ENCODE peak calls at places on chromosome 7, in seven cellular contexts. One of them, this sample, is unnamed.
A peak's percentile ranks its signal among the peaks of the same experiment; 100 is the strongest.

GRCh38 chr7:23372671-23373070 is 73.5 kb downstream of the MALSU1 start:
- DNase-seq in H9: no peak
- DNase-seq in body of pancreas: no peak
- DNase-seq in RWPE1: no peak
- DNase-seq in prostate gland: no peak
- DNase-seq in CD8-positive, alpha-beta T cell: no peak
- DNase-seq in left ventricle myocardium inferior: no peak
- DNase-seq in this sample: no peak

GRCh38 chr7:41885078-41885477 is 182.2 kb upstream of the INHBA start:
- DNase-seq in RWPE1: peak; percentile 11
- DNase-seq in prostate gland: no peak
- DNase-seq in left ventricle myocardium inferior: no peak
- DNase-seq in body of pancreas: no peak
- DNase-seq in CD8-positive, alpha-beta T cell: no peak
- DNase-seq in H9: no peak
- DNase-seq in this sample: no peak

GRCh38 chr7:43591551-43592180 is 8.8 kb downstream of the STK17A start:
- DNase-seq in prostate gland: no peak
- DNase-seq in body of pancreas: no peak
- DNase-seq in left ventricle myocardium inferior: no peak
- DNase-seq in CD8-positive, alpha-beta T cell: no peak
- DNase-seq in H9: no peak
- DNase-seq in RWPE1: peak; percentile 72
- DNase-seq in this sample: no peak

GRCh38 chr7:127782075-127782474 is 130.1 kb downstream of the SND1 start:
- DNase-seq in CD8-positive, alpha-beta T cell: no peak
- DNase-seq in prostate gland: no peak
- DNase-seq in H9: no peak
- DNase-seq in RWPE1: no peak
- DNase-seq in body of pancreas: no peak
- DNase-seq in left ventricle myocardium inferior: no peak
- DNase-seq in this sample: no peak

GRCh38 chr7:105020926-105021325 is 6.9 kb downstream of the KMT2E start:
- DNase-seq in prostate gland: no peak
- DNase-seq in CD8-positive, alpha-beta T cell: no peak
- DNase-seq in body of pancreas: no peak
- DNase-seq in RWPE1: no peak
- DNase-seq in left ventricle myocardium inferior: no peak
- DNase-seq in H9: no peak
- DNase-seq in this sample: no peak

GRCh38 chr7:66429498-66430163 is 199.1 kb upstream of the KCTD7 start:
- DNase-seq in body of pancreas: no peak
- DNase-seq in CD8-positive, alpha-beta T cell: no peak
- DNase-seq in RWPE1: no peak
- DNase-seq in left ventricle myocardium inferior: no peak
- DNase-seq in H9: no peak
- DNase-seq in prostate gland: no peak
- DNase-seq in this sample: no peak

GRCh38 chr7:64551375-64552142 is 11.3 kb downstream of the ZNF680 start:
- DNase-seq in body of pancreas: no peak
- DNase-seq in left ventricle myocardium inferior: no peak
- DNase-seq in H9: no peak
- DNase-seq in CD8-positive, alpha-beta T cell: no peak
- DNase-seq in prostate gland: no peak
- DNase-seq in RWPE1: no peak
- DNase-seq in this sample: no peak

GRCh38 chr7:130324270-130324669 is 20.3 kb upstream of the CPA5 start:
- DNase-seq in prostate gland: no peak
- DNase-seq in body of pancreas: no peak
- DNase-seq in CD8-positive, alpha-beta T cell: no peak
- DNase-seq in RWPE1: no peak
- DNase-seq in left ventricle myocardium inferior: no peak
- DNase-seq in H9: no peak
- DNase-seq in this sample: no peak

GRCh38 chr7:83548250-83548649 is 100.7 kb downstream of the SEMA3E start:
- DNase-seq in prostate gland: no peak
- DNase-seq in CD8-positive, alpha-beta T cell: no peak
- DNase-seq in left ventricle myocardium inferior: no peak
- DNase-seq in body of pancreas: no peak
- DNase-seq in H9: no peak
- DNase-seq in RWPE1: no peak
- DNase-seq in this sample: no peak

GRCh38 chr7:112080974-112081373 is 125.2 kb downstream of the DOCK4 start:
- DNase-seq in left ventricle myocardium inferior: no peak
- DNase-seq in H9: no peak
- DNase-seq in CD8-positive, alpha-beta T cell: no peak
- DNase-seq in prostate gland: no peak
- DNase-seq in body of pancreas: peak; percentile 66
- DNase-seq in RWPE1: no peak
- DNase-seq in this sample: no peak

GRCh38 chr7:49397750-49398149 is 375.7 kb upstream of the VWC2 start:
- DNase-seq in body of pancreas: no peak
- DNase-seq in left ventricle myocardium inferior: no peak
- DNase-seq in H9: no peak
- DNase-seq in RWPE1: no peak
- DNase-seq in CD8-positive, alpha-beta T cell: no peak
- DNase-seq in prostate gland: no peak
- DNase-seq in this sample: no peak

GRCh38 chr7:29287366-29287765 is 92.8 kb downstream of the CHN2 start:
- DNase-seq in H9: no peak
- DNase-seq in body of pancreas: peak; percentile 34
- DNase-seq in prostate gland: no peak
- DNase-seq in CD8-positive, alpha-beta T cell: no peak
- DNase-seq in left ventricle myocardium inferior: no peak
- DNase-seq in RWPE1: peak; percentile 97
- DNase-seq in this sample: no peak

GRCh38 chr7:48161407-48162125 is 9.7 kb upstream of the ABCA13 start:
- DNase-seq in body of pancreas: no peak
- DNase-seq in left ventricle myocardium inferior: no peak
- DNase-seq in H9: no peak
- DNase-seq in prostate gland: no peak
- DNase-seq in RWPE1: no peak
- DNase-seq in CD8-positive, alpha-beta T cell: no peak
- DNase-seq in this sample: no peak

GRCh38 chr7:137354361-137354760 is 10.8 kb upstream of the PTN start:
- DNase-seq in left ventricle myocardium inferior: no peak
- DNase-seq in H9: no peak
- DNase-seq in CD8-positive, alpha-beta T cell: no peak
- DNase-seq in body of pancreas: peak; percentile 8
- DNase-seq in prostate gland: no peak
- DNase-seq in RWPE1: no peak
- DNase-seq in this sample: no peak

GRCh38 chr7:38181111-38181510 is 3.1 kb downstream of the STARD3NL start:
- DNase-seq in prostate gland: no peak
- DNase-seq in body of pancreas: no peak
- DNase-seq in CD8-positive, alpha-beta T cell: no peak
- DNase-seq in H9: no peak
- DNase-seq in RWPE1: no peak
- DNase-seq in left ventricle myocardium inferior: no peak
- DNase-seq in this sample: no peak

GRCh38 chr7:38179719-38180333 is 1.8 kb downstream of the STARD3NL start:
- DNase-seq in left ventricle myocardium inferior: no peak
- DNase-seq in H9: no peak
- DNase-seq in body of pancreas: no peak
- DNase-seq in CD8-positive, alpha-beta T cell: no peak
- DNase-seq in prostate gland: peak; percentile 14
- DNase-seq in RWPE1: no peak
- DNase-seq in this sample: no peak

GRCh38 chr7:38177621-38178003 is 433 bp upstream of the STARD3NL start:
- DNase-seq in prostate gland: no peak
- DNase-seq in body of pancreas: no peak
- DNase-seq in left ventricle myocardium inferior: no peak
- DNase-seq in RWPE1: no peak
- DNase-seq in CD8-positive, alpha-beta T cell: no peak
- DNase-seq in H9: no peak
- DNase-seq in this sample: no peak

GRCh38 chr7:38178004-38178694 is at the start of gene STARD3NL:
- DNase-seq in body of pancreas: peak; percentile 100
- DNase-seq in left ventricle myocardium inferior: peak; percentile 93
- DNase-seq in prostate gland: peak; percentile 99
- DNase-seq in CD8-positive, alpha-beta T cell: peak; percentile 76
- DNase-seq in H9: peak; percentile 100
- DNase-seq in RWPE1: peak; percentile 100
- DNase-seq in this sample: peak; percentile 95

DNA sequence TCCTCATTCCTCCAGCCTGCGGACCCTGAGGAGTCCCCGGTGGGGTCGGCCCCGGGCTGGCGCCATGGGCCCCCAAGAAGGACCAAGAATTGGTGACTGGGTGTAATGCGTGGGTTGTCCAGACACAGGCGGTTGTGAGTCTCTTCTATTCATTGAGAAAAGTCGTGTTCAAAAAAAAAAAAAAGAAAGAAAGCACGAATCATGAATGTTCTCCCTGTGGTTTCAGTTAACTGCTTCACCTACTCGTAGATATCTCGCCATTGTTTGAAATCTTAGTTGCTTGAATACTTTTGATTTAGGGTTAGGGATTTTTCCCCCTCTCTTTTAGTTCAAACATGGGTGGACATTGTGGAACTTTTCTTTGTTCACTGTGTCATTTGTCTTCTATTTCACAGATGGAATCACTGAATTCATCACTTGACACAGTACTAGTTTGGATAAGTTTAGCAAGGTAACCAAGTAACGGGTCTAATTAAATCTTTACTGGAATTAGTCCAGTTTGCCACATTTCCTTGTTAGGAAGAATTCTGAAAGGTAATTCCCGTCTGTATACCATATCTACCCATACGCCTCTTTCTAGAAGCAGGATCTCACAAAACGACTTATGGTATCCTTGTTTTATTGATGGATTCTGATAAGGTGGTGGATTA is 775 bp downstream of the STARD3NL start:
- DNase-seq in left ventricle myocardium inferior: no peak
- DNase-seq in prostate gland: no peak
- DNase-seq in CD8-positive, alpha-beta T cell: no peak
- DNase-seq in RWPE1: no peak
- DNase-seq in body of pancreas: no peak
- DNase-seq in H9: no peak
- DNase-seq in this sample: no peak
- TF ChIP-seq CTCF in left ventricle myocardium inferior: no peak
- TF ChIP-seq CTCF in prostate gland: peak; percentile 1
- TF ChIP-seq CTCF in CD8-positive, alpha-beta T cell: peak; percentile 39
- TF ChIP-seq CTCF in RWPE1: peak; percentile 38
- TF ChIP-seq CTCF in body of pancreas: no peak
- TF ChIP-seq CTCF in H9: no peak
- TF ChIP-seq CTCF in this sample: no peak

GRCh38 chr7:768881-769504 is 41.9 kb upstream of the PRKAR1B start:
- DNase-seq in H9: peak; percentile 63
- DNase-seq in prostate gland: no peak
- DNase-seq in body of pancreas: no peak
- DNase-seq in CD8-positive, alpha-beta T cell: no peak
- DNase-seq in RWPE1: no peak
- DNase-seq in left ventricle myocardium inferior: peak; percentile 66
- DNase-seq in this sample: peak; percentile 49
- TF ChIP-seq CTCF in H9: peak; percentile 49
- TF ChIP-seq CTCF in prostate gland: no peak
- TF ChIP-seq CTCF in body of pancreas: no peak
- TF ChIP-seq CTCF in CD8-positive, alpha-beta T cell: no peak
- TF ChIP-seq CTCF in RWPE1: no peak
- TF ChIP-seq CTCF in left ventricle myocardium inferior: peak; percentile 25
- TF ChIP-seq CTCF in this sample: peak; percentile 21

GRCh38 chr7:72751978-72752377 is 76.0 kb downstream of the TYW1B start:
- DNase-seq in RWPE1: no peak
- DNase-seq in left ventricle myocardium inferior: no peak
- DNase-seq in CD8-positive, alpha-beta T cell: no peak
- DNase-seq in H9: peak; percentile 44
- DNase-seq in body of pancreas: no peak
- DNase-seq in prostate gland: no peak
- DNase-seq in this sample: peak; percentile 12
- TF ChIP-seq CTCF in RWPE1: no peak
- TF ChIP-seq CTCF in left ventricle myocardium inferior: no peak
- TF ChIP-seq CTCF in CD8-positive, alpha-beta T cell: no peak
- TF ChIP-seq CTCF in H9: peak; percentile 76
- TF ChIP-seq CTCF in body of pancreas: no peak
- TF ChIP-seq CTCF in prostate gland: no peak
- TF ChIP-seq CTCF in this sample: peak; percentile 43

GRCh38 chr7:151871904-151872303 is 5.0 kb downstream of the PRKAG2 start:
- DNase-seq in body of pancreas: no peak
- DNase-seq in RWPE1: no peak
- DNase-seq in prostate gland: no peak
- DNase-seq in CD8-positive, alpha-beta T cell: no peak
- DNase-seq in left ventricle myocardium inferior: peak; percentile 13
- DNase-seq in H9: no peak
- DNase-seq in this sample: no peak
- TF ChIP-seq CTCF in body of pancreas: no peak
- TF ChIP-seq CTCF in RWPE1: no peak
- TF ChIP-seq CTCF in prostate gland: no peak
- TF ChIP-seq CTCF in CD8-positive, alpha-beta T cell: no peak
- TF ChIP-seq CTCF in left ventricle myocardium inferior: no peak
- TF ChIP-seq CTCF in H9: peak; percentile 21
- TF ChIP-seq CTCF in this sample: no peak

GRCh38 chr7:134255814-134256213 is 60.9 kb downstream of the SLC35B4 start:
- DNase-seq in body of pancreas: no peak
- DNase-seq in RWPE1: no peak
- DNase-seq in H9: peak; percentile 49
- DNase-seq in left ventricle myocardium inferior: no peak
- DNase-seq in prostate gland: no peak
- DNase-seq in CD8-positive, alpha-beta T cell: no peak
- DNase-seq in this sample: no peak

DNA sequence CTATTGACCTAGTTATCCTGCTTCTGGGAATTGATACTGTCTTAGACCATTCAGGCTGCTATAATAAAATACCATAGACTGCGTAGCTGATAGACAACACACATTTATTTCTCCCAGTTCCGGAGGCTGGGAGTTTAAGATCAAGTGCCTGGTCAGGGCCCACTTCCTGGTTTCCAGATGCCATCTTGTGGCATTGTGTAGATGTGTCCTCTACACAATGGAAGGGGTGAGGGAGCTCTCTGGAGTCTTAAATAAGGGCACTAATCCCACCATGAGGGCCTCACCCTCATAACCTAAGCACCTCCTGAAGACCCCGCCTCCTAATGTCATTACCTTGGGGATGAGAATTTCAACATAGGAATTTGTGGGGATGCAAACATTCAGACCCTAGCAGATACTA is 62.4 kb downstream of the SLC35B4 start:
- DNase-seq in H9: no peak
- DNase-seq in body of pancreas: no peak
- DNase-seq in CD8-positive, alpha-beta T cell: no peak
- DNase-seq in RWPE1: no peak
- DNase-seq in left ventricle myocardium inferior: no peak
- DNase-seq in prostate gland: no peak
- DNase-seq in this sample: no peak
- TF ChIP-seq CTCF in H9: peak; percentile 42
- TF ChIP-seq CTCF in body of pancreas: no peak
- TF ChIP-seq CTCF in CD8-positive, alpha-beta T cell: no peak
- TF ChIP-seq CTCF in RWPE1: no peak
- TF ChIP-seq CTCF in left ventricle myocardium inferior: no peak
- TF ChIP-seq CTCF in prostate gland: no peak
- TF ChIP-seq CTCF in this sample: no peak

GRCh38 chr7:32360127-32360526 is 130.1 kb downstream of the LSM5 start:
- DNase-seq in RWPE1: no peak
- DNase-seq in body of pancreas: no peak
- DNase-seq in CD8-positive, alpha-beta T cell: no peak
- DNase-seq in left ventricle myocardium inferior: no peak
- DNase-seq in H9: no peak
- DNase-seq in prostate gland: no peak
- DNase-seq in this sample: no peak

GRCh38 chr7:32357535-32358277 is 132.5 kb downstream of the LSM5 start:
- DNase-seq in body of pancreas: no peak
- DNase-seq in CD8-positive, alpha-beta T cell: no peak
- DNase-seq in RWPE1: peak; percentile 60
- DNase-seq in prostate gland: no peak
- DNase-seq in left ventricle myocardium inferior: no peak
- DNase-seq in H9: no peak
- DNase-seq in this sample: no peak
- TF ChIP-seq CTCF in body of pancreas: no peak
- TF ChIP-seq CTCF in CD8-positive, alpha-beta T cell: no peak
- TF ChIP-seq CTCF in RWPE1: peak; percentile 35
- TF ChIP-seq CTCF in prostate gland: no peak
- TF ChIP-seq CTCF in left ventricle myocardium inferior: peak; percentile 16
- TF ChIP-seq CTCF in H9: peak; percentile 57
- TF ChIP-seq CTCF in this sample: no peak

This sample was measured in nephron progenitor cell.